ENCODE peak calls at places on chromosome 18, in eight cellular contexts. C, W, S, M, A, G, Q and N are unnamed samples.

GRCh38 chr18:78396077-78396476 is 583.5 kb upstream of the SALL3 start:
- DNase-seq in Q (no peak), W (no peak), G (no peak), C (no peak), S (no peak), M (no peak), A (no peak), N (no peak)

GRCh38 chr18:63205791-63206252 is 113.7 kb downstream of the BCL2 start:
- DNase-seq in A (no peak), Q (no peak), S (no peak), G (no peak), C (no peak), M (no peak), W (peak), N (no peak)

GRCh38 chr18:53281406-53281805 is 941.4 kb downstream of the DCC start:
- DNase-seq in S (no peak), M (no peak), C (no peak), A (no peak), W (no peak), G (no peak), Q (no peak), N (no peak)

GRCh38 chr18:3340682-3341097 is 78.8 kb downstream of the MYL12B start:
- DNase-seq in M (no peak), C (no peak), Q (no peak), G (no peak), A (no peak), W (no peak), S (peak), N (no peak)

GRCh38 chr18:9539283-9539682 is 64.0 kb downstream of the RALBP1 start:
- DNase-seq in M (no peak), Q (no peak), S (peak), A (no peak), G (no peak), W (no peak), C (no peak), N (no peak)

GRCh38 chr18:58541137-58541788 is 87.6 kb downstream of the ALPK2 start:
- DNase-seq in C (no peak), M (peak), S (peak), W (no peak), G (no peak), Q (peak), A (no peak), N (no peak)

GRCh38 chr18:3758531-3758930 is 308.6 kb downstream of the TGIF1 start:
- DNase-seq in W (no peak), G (no peak), M (no peak), A (no peak), C (no peak), Q (no peak), S (peak), N (no peak)

GRCh38 chr18:49276680-49277079 is 183.8 kb downstream of the DYM start:
- DNase-seq in G (no peak), S (no peak), C (no peak), Q (no peak), M (no peak), A (no peak), W (no peak), N (no peak)

GRCh38 chr18:78855188-78855587 is 124.4 kb upstream of the SALL3 start:
- DNase-seq in C (no peak), S (no peak), A (no peak), Q (no peak), W (no peak), G (no peak), M (peak), N (no peak)

GRCh38 chr18:12015697-12016062 is 34.4 kb downstream of the IMPA2 start:
- DNase-seq in C (no peak), A (peak), S (peak), M (peak), G (no peak), Q (no peak), W (no peak), N (no peak)

GRCh38 chr18:59263566-59264135 is 9.6 kb downstream of the RAX start:
- DNase-seq in Q (no peak), C (no peak), A (no peak), G (no peak), W (no peak), S (no peak), M (no peak), N (no peak)

GRCh38 chr18:2917255-2918047 is 70.6 kb downstream of the EMILIN2 start:
- DNase-seq in W (no peak), A (no peak), G (no peak), M (no peak), Q (no peak), C (no peak), S (no peak), N (no peak)

GRCh38 chr18:58800582-58800981 is 64.1 kb upstream of the ZNF532 start:
- DNase-seq in M (peak), W (no peak), Q (no peak), G (no peak), C (peak), A (no peak), S (no peak), N (no peak)

GRCh38 chr18:75107196-75107930 is 101.6 kb downstream of the PTGR3 start:
- DNase-seq in Q (no peak), A (no peak), S (no peak), W (no peak), M (no peak), C (no peak), G (no peak), N (no peak)

GRCh38 chr18:58640428-58640805 is 11.5 kb upstream of the ALPK2 start:
- DNase-seq in S (no peak), A (no peak), W (no peak), Q (no peak), C (no peak), G (no peak), M (no peak), N (no peak)

GRCh38 chr18:38526922-38527321 is 961.3 kb upstream of the CELF4 start:
- DNase-seq in A (no peak), C (no peak), W (no peak), S (no peak), Q (no peak), G (no peak), M (no peak), N (no peak)

GRCh38 chr18:50653402-50654093 is 93.7 kb downstream of the MAPK4 start:
- DNase-seq in Q (no peak), S (no peak), G (no peak), M (no peak), W (no peak), C (no peak), A (peak), N (no peak)

GRCh38 chr18:5542393-5543035 is 1.3 kb downstream of the EPB41L3 start:
- DNase-seq in W (no peak), A (no peak), Q (no peak), G (no peak), S (no peak), M (peak), C (no peak), N (no peak)

GRCh38 chr18:8559612-8560011 is 49.6 kb upstream of the RAB12 start:
- DNase-seq in W (peak), S (no peak), M (no peak), G (no peak), A (no peak), Q (no peak), C (no peak), N (no peak)

GRCh38 chr18:53747761-53748160 is 476.7 kb downstream of the MBD2 start:
- DNase-seq in Q (no peak), C (no peak), G (no peak), M (no peak), W (no peak), A (no peak), S (no peak), N (no peak)

GRCh38 chr18:8724452-8724851 is 19.1 kb downstream of the MTCL1 start:
- DNase-seq in G (no peak), A (no peak), W (peak), Q (no peak), C (no peak), S (no peak), M (no peak), N (no peak)

GRCh38 chr18:24271381-24272331 is 126.0 kb downstream of the OSBPL1A start:
- DNase-seq in A (peak), M (peak), S (peak), Q (no peak), G (peak), C (peak), W (peak), N (no peak)

GRCh38 chr18:74217476-74218143 is 69.3 kb downstream of the TIMM21 start:
- DNase-seq in S (no peak), W (no peak), G (no peak), M (peak), A (no peak), C (no peak), Q (no peak), N (no peak)

GRCh38 chr18:33751613-33752221 is 173.7 kb downstream of the ASXL3 start:
- DNase-seq in Q (no peak), G (no peak), W (peak), M (peak), A (no peak), S (no peak), C (no peak), N (no peak)

GRCh38 chr18:77130229-77131099 is 2.1 kb downstream of the MBP start:
- DNase-seq in M (no peak), C (no peak), G (no peak), A (no peak), W (no peak), S (no peak), Q (no peak), N (no peak)

GRCh38 chr18:62088146-62088545 is 98.7 kb downstream of the PIGN start:
- DNase-seq in W (no peak), S (no peak), Q (no peak), A (no peak), G (no peak), M (peak), C (no peak), N (no peak)